ENCODE peak calls at places on chromosomes 3 and 15, in five cellular contexts. E is cardiac muscle cell, H is lung, K is vagina, X is GM23248. Q is an unnamed sample.

GRCh38 chr15:74651251-74651741 is 35.7 kb downstream of the CLK3 start:
- DNase-seq in X (peak; percentile 37), E (no peak), K (no peak), H (no peak), Q (peak; percentile 38)

GRCh38 chr3:72185549-72186484 is 400.9 kb upstream of the PROK2 start:
- DNase-seq in H (no peak), X (peak; percentile 94), E (no peak), K (no peak), Q (peak; percentile 73)

GRCh38 chr15:64187396-64188191 is 24.8 kb upstream of the PPIB start:
- DNase-seq in X (peak; percentile 36), K (no peak), E (no peak), H (no peak), Q (no peak)

GRCh38 chr3:6721496-6721895 is 139.4 kb upstream of the GRM7 start:
- DNase-seq in K (no peak), H (no peak), X (no peak), E (no peak), Q (no peak)

GRCh38 chr3:100032262-100032661 is 82.0 kb downstream of the FILIP1L start:
- DNase-seq in H (no peak), E (no peak), K (no peak), X (peak; percentile 83), Q (no peak)

GRCh38 chr3:77281721-77282120 is 241.8 kb downstream of the ROBO2 start:
- DNase-seq in H (no peak), E (no peak), K (no peak), X (no peak), Q (no peak)

GRCh38 chr3:53236112-53236841 is 19.5 kb downstream of the TKT start:
- DNase-seq in E (peak; percentile 32), K (no peak), X (peak; percentile 93), H (peak; percentile 71), Q (peak; percentile 90)

GRCh38 chr15:57468486-57468885 is 92.2 kb downstream of the CGNL1 start:
- DNase-seq in E (no peak), K (no peak), X (no peak), H (no peak), Q (no peak)

GRCh38 chr3:39196671-39197446 is 4.5 kb upstream of the XIRP1 start:
- DNase-seq in X (no peak), K (no peak), E (no peak), H (no peak), Q (no peak)

GRCh38 chr3:182794806-182795369 is 1.6 kb downstream of the ATP11B start:
- DNase-seq in E (no peak), X (peak; percentile 54), K (no peak), H (no peak), Q (no peak)

GRCh38 chr3:138373695-138374094 is 25.3 kb downstream of the MRAS start:
- DNase-seq in K (no peak), H (no peak), E (no peak), X (no peak), Q (no peak)

GRCh38 chr3:172112348-172113123 is 73.2 kb downstream of the FNDC3B start:
- DNase-seq in X (no peak), K (no peak), H (no peak), E (no peak), Q (no peak)

GRCh38 chr15:69380726-69381105 is 33.4 kb upstream of the KIF23 start:
- DNase-seq in K (no peak), H (no peak), E (no peak), X (no peak), Q (no peak)

GRCh38 chr3:23992051-23992628 is 47.1 kb downstream of the NR1D2 start:
- DNase-seq in H (no peak), X (peak; percentile 74), E (no peak), K (no peak), Q (peak; percentile 15)

GRCh38 chr15:98561169-98561941 is 87.0 kb upstream of the IGF1R start:
- DNase-seq in K (no peak), H (no peak), X (no peak), E (no peak), Q (no peak)

GRCh38 chr3:48607519-48607918 is 1.9 kb downstream of the UQCRC1 start:
- DNase-seq in E (no peak), X (peak; percentile 52), H (no peak), K (no peak), Q (no peak)

GRCh38 chr3:46851364-46852328 is 11.6 kb downstream of the MYL3 start:
- DNase-seq in K (no peak), X (no peak), E (no peak), H (no peak), Q (no peak)

GRCh38 chr15:41827290-41827879 is 507 bp upstream of the JMJD7 start:
- DNase-seq in X (no peak), H (no peak), K (no peak), E (peak; percentile 15), Q (no peak)

GRCh38 chr3:81788044-81788443 is 26.6 kb upstream of the GBE1 start:
- DNase-seq in H (no peak), K (no peak), E (no peak), X (no peak), Q (no peak)

GRCh38 chr3:160756907-160757623 is 1.0 kb downstream of the PPM1L start:
- DNase-seq in X (no peak), H (no peak), E (peak; percentile 43), K (no peak), Q (no peak)

GRCh38 chr3:88132894-88133293 is 16.9 kb upstream of the C3orf38 start:
- DNase-seq in X (no peak), H (no peak), K (no peak), E (peak; percentile 3), Q (no peak)

GRCh38 chr3:176349706-176350105 is 847.6 kb downstream of the TBL1XR1 start:
- DNase-seq in E (no peak), K (no peak), X (peak; percentile 27), H (no peak), Q (no peak)

GRCh38 chr3:180036092-180036677 is 552 bp downstream of the PEX5L start:
- DNase-seq in K (no peak), X (no peak), H (no peak), E (peak; percentile 37), Q (no peak)

GRCh38 chr3:123843668-123844067 is 40.5 kb downstream of the MYLK start:
- DNase-seq in X (peak; percentile 70), E (no peak), H (no peak), K (no peak), Q (no peak)

GRCh38 chr3:60142009-60142408 is 1092.2 kb upstream of the CFAP20DC start:
- DNase-seq in H (no peak), K (no peak), X (no peak), E (no peak), Q (no peak)

GRCh38 chr3:113157408-113157980 is 53.9 kb upstream of the BOC start:
- DNase-seq in X (peak; percentile 33), H (no peak), E (no peak), K (no peak), Q (no peak)

GRCh38 chr3:10964537-10965167 is 27.9 kb upstream of the SLC6A1 start:
- DNase-seq in H (no peak), X (peak; percentile 18), K (no peak), E (peak; percentile 84), Q (no peak)

GRCh38 chr3:31550452-31551251 is 17.9 kb downstream of the STT3B start:
- DNase-seq in K (no peak), X (peak; percentile 57), E (peak; percentile 38), H (no peak), Q (no peak)
- H3K9me3 ChIP-seq in K (no peaks in the 10 kb centered on the region), X (no peaks in the 10 kb centered on the region), E (no peaks in the 10 kb centered on the region), H (no peaks in the 10 kb centered on the region), Q (no peaks in the 10 kb centered on the region)

GRCh38 chr3:58868101-58868779 is 181.6 kb downstream of the CFAP20DC start:
- DNase-seq in H (no peak), E (no peak), K (no peak), X (no peak), Q (no peak)

GRCh38 chr3:58861551-58861950 is 188.3 kb downstream of the CFAP20DC start:
- DNase-seq in E (no peak), K (no peak), H (no peak), X (no peak), Q (no peak)

GRCh38 chr3:58864480-58864879 is 185.3 kb downstream of the CFAP20DC start:
- DNase-seq in H (no peak), K (no peak), E (no peak), X (peak; percentile 6), Q (no peak)

GRCh38 chr3:58866079-58866478 is 183.7 kb downstream of the CFAP20DC start:
- DNase-seq in E (no peak), H (no peak), X (no peak), K (no peak), Q (no peak)
- H3K4me3 ChIP-seq in E (no peak overlapping the region), H (no peak overlapping the region), X (no peak overlapping the region), K (no peak overlapping the region), Q (no peak overlapping the region)

GRCh38 chr3:44981220-44981619 is 5.2 kb downstream of the EXOSC7 start:
- DNase-seq in K (no peak), X (peak; percentile 36), H (no peak), E (no peak), Q (no peak)

GRCh38 chr3:44983413-44984040 is 7.5 kb downstream of the EXOSC7 start:
- DNase-seq in E (peak; percentile 37), K (no peak), X (peak; percentile 10), H (no peak), Q (no peak)

GRCh38 chr3:44982817-44983216 is 6.8 kb downstream of the EXOSC7 start:
- DNase-seq in E (no peak), K (no peak), H (no peak), X (no peak), Q (no peak)

GRCh38 chr3:44984335-44984734 is 8.3 kb downstream of the EXOSC7 start:
- DNase-seq in K (no peak), H (no peak), X (no peak), E (no peak), Q (no peak)

DNA sequence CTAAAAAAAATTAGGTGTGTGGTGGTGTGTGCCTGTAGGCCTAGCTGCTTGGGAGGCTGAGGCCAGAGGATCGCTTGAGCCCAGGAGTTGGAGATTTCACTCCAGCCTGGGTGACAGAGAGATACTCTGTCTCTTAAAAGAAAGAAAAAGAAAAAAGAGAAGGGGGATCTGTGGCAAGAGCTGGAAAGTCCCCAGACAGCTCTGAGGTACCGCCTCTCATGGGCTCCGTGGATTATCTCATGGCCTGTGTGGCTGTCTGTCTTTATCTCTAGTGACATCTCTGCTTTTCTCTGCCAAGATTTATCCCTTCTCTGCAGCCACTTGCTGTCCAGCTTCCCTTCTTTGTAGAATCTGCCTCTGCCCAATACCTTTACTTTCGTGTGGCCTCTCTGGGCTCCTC is 5.7 kb downstream of the EXOSC7 start:
- DNase-seq in H (no peak), X (no peak), E (no peak), K (no peak), Q (no peak)
- H3K36me3 ChIP-seq in H (no peaks in the 10 kb centered on the region), X (no peaks in the 10 kb centered on the region), E (no peaks in the 10 kb centered on the region), K (no peaks in the 10 kb centered on the region), Q (no peaks in the 10 kb centered on the region)

GRCh38 chr3:94862703-94863102 is 799.8 kb downstream of the NSUN3 start:
- DNase-seq in X (peak; percentile 16), E (peak; percentile 16), K (no peak), H (no peak), Q (no peak)
- H3K9me3 ChIP-seq in X (no peaks in the 10 kb centered on the region), E (no peaks in the 10 kb centered on the region), K (peaks cover 9% of the 10 kb centered on the region), H (peaks cover 7% of the 10 kb centered on the region), Q (peaks cover 17% of the 10 kb centered on the region)

DNA sequence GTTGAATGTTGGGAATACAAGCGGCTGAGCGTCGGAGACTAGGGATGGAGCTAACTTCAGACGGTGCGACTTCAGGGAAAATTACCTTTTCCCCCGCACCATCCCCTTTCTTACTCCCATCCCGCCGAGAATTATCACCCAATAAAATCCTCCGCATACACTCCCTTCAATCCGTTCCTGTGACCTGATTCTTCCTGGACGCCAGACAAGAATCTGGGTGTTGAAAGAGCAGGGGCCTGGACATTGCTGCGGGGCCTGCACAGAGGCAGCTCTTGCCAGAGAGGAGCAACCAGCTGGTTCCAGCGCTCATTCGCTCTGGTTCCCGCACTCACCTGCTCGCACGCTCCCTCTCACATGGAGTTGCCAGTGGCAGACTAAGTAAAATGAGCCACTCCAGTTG is 241.9 kb downstream of the ALCAM start:
- DNase-seq in X (peak; percentile 52), H (no peak), K (no peak), E (peak; percentile 18), Q (no peak)
- H3K4me3 ChIP-seq in X (no peak overlapping the region), H (no peak overlapping the region), K (no peak overlapping the region), E (no peak overlapping the region), Q (no peak overlapping the region)

Q was measured in MG63.